ENCODE peak calls at places on chromosomes 6 and 20, in ten cellular contexts. B is AML-193; Q is GDM1; N is tibial nerve; L is Right ventricle myocardium superior; C is posterior cingulate gyrus; M is activated CD8-positive, alpha-beta memory T cell treated with anti-CD3 and anti-CD28 coated beads for 1 hour; U is germinal center; S is stimulated activated effector memory CD8-positive, alpha-beta T cell treated with anti-CD3 and anti-CD28 coated beads, Interleukin-12 subunit alpha, Interleukin-12 subunit beta, amount 100 ng/mL, for 72 hours; I is NCI-H460. O is an unnamed sample.
A peak's percentile ranks its signal among the peaks of the same experiment; 100 is the strongest.

GRCh38 chr6:148739822-148740128 is 7.1 kb upstream of the UST start:
- DNase-seq in S (no peak), C (no peak), B (no peak), I (no peak), L (no peak), N (no peak), M (no peak), U (no peak), Q (no peak), O (no peak)

GRCh38 chr6:147297663-147298313 is 93.6 kb downstream of the STXBP5 start:
- DNase-seq in Q (no peak), S (no peak), N (no peak), M (no peak), B (no peak), C (no peak), I (no peak), U (no peak), L (no peak), O (no peak)

GRCh38 chr20:32907886-32908285 is 49.2 kb downstream of the EFCAB8 start:
- DNase-seq in I (no peak), C (no peak), S (no peak), Q (no peak), B (no peak), M (no peak), L (no peak), U (no peak), N (no peak), O (no peak)

GRCh38 chr20:59765599-59766177 is 161.3 kb downstream of the PHACTR3 start:
- DNase-seq in C (no peak), Q (no peak), U (no peak), S (no peak), I (peak; percentile 33), M (no peak), B (peak; percentile 9), L (no peak), N (no peak), O (no peak)

GRCh38 chr6:17703256-17703694 is 3.5 kb downstream of the NUP153 start:
- DNase-seq in N (no peak), L (no peak), C (no peak), Q (peak; percentile 20), B (peak; percentile 76), M (no peak), S (no peak), U (peak; percentile 50), I (peak; percentile 20), O (peak; percentile 16)

GRCh38 chr20:13684566-13685222 is 46.0 kb upstream of the TASP1 start:
- DNase-seq in L (no peak), N (no peak), C (no peak), S (no peak), M (no peak), B (no peak), Q (peak; percentile 24), I (no peak), U (no peak), O (peak; percentile 69)

GRCh38 chr20:62742979-62743776 is 34.5 kb downstream of the NTSR1 start:
- DNase-seq in I (no peak), M (no peak), C (no peak), S (no peak), N (no peak), B (no peak), Q (no peak), L (peak; percentile 18), U (no peak), O (no peak)

GRCh38 chr20:33894798-33895197 is 83.7 kb downstream of the CHMP4B start:
- DNase-seq in C (no peak), M (no peak), I (no peak), B (no peak), Q (no peak), U (no peak), N (no peak), L (no peak), S (no peak), O (no peak)

GRCh38 chr6:75460636-75461035 is 33.0 kb downstream of the FILIP1 start:
- DNase-seq in M (no peak), L (no peak), U (no peak), I (no peak), Q (no peak), B (no peak), S (no peak), C (no peak), N (no peak), O (no peak)

GRCh38 chr6:13406781-13407180 is 78.4 kb upstream of the TBC1D7 start:
- DNase-seq in B (no peak), I (no peak), S (no peak), N (no peak), L (no peak), M (no peak), C (no peak), Q (no peak), U (no peak), O (no peak)

GRCh38 chr6:42988486-42989020 is 4.2 kb downstream of the PPP2R5D start:
- DNase-seq in N (peak; percentile 18), C (no peak), L (peak; percentile 43), I (no peak), M (no peak), Q (no peak), U (no peak), B (no peak), S (no peak), O (no peak)

GRCh38 chr6:144152334-144152900 is 2.1 kb downstream of the STX11 start:
- DNase-seq in B (peak; percentile 72), I (no peak), S (no peak), L (no peak), Q (no peak), U (no peak), M (no peak), C (no peak), N (no peak), O (no peak)

GRCh38 chr20:58228484-58229197 is at the start of gene ANKRD60:
- DNase-seq in N (no peak), L (no peak), U (no peak), C (no peak), M (peak; percentile 19), Q (no peak), B (no peak), S (no peak), I (no peak), O (no peak)

GRCh38 chr6:16999486-17000436 is 102.1 kb upstream of the STMND1 start:
- DNase-seq in U (no peak), L (no peak), S (no peak), B (no peak), N (no peak), M (no peak), I (no peak), Q (no peak), C (no peak), O (no peak)

GRCh38 chr6:36350681-36351091 is 14.0 kb upstream of the BNIP5 start:
- DNase-seq in N (no peak), Q (peak; percentile 23), S (no peak), I (no peak), C (no peak), U (no peak), M (no peak), B (no peak), L (no peak), O (no peak)

GRCh38 chr6:17218023-17218748 is 63.0 kb upstream of the RBM24 start:
- DNase-seq in B (no peak), U (no peak), M (no peak), C (no peak), Q (no peak), I (no peak), L (no peak), S (no peak), N (no peak), O (no peak)

GRCh38 chr6:29762051-29762450 is 38.8 kb downstream of the HLA-F start:
- DNase-seq in Q (no peak), I (no peak), C (no peak), U (no peak), L (no peak), B (no peak), S (peak; percentile 40), M (no peak), N (no peak), O (no peak)

GRCh38 chr6:110054664-110055386 is 76.7 kb downstream of the GPR6 start:
- DNase-seq in B (no peak), S (peak; percentile 35), N (no peak), Q (no peak), C (no peak), U (no peak), L (no peak), M (no peak), I (no peak), O (no peak)

GRCh38 chr20:32368930-32369329 is 10.8 kb downstream of the ASXL1 start:
- DNase-seq in L (no peak), N (no peak), C (no peak), U (no peak), B (no peak), Q (no peak), I (no peak), S (no peak), M (no peak), O (no peak)

GRCh38 chr6:138692058-138692977 is 81.3 kb upstream of the CCDC28A start:
- DNase-seq in N (peak; percentile 63), B (peak; percentile 65), Q (peak; percentile 58), S (peak; percentile 83), U (peak; percentile 90), C (peak; percentile 73), M (peak; percentile 30), L (peak; percentile 85), I (no peak), O (peak; percentile 66)

GRCh38 chr20:7716286-7716972 is 223.8 kb downstream of the HAO1 start:
- DNase-seq in M (no peak), S (no peak), Q (no peak), B (no peak), N (no peak), L (no peak), C (no peak), I (no peak), U (no peak), O (no peak)

GRCh38 chr20:34216382-34216742 is 24.9 kb upstream of the ASIP start:
- DNase-seq in L (no peak), B (no peak), Q (no peak), U (no peak), S (no peak), M (no peak), N (no peak), C (no peak), I (no peak), O (no peak)

GRCh38 chr6:153489479-153489878 is 358.4 kb upstream of the RGS17 start:
- DNase-seq in B (no peak), I (no peak), M (no peak), S (no peak), N (no peak), Q (no peak), L (no peak), C (no peak), U (no peak), O (no peak)

GRCh38 chr20:43508106-43508505 is 609 bp downstream of the L3MBTL1 start:
- DNase-seq in N (no peak), L (no peak), U (no peak), B (no peak), Q (no peak), M (no peak), C (no peak), I (no peak), S (no peak), O (no peak)

GRCh38 chr20:48683467-48684175 is 144.2 kb downstream of the PREX1 start:
- DNase-seq in B (no peak), M (no peak), I (no peak), C (no peak), Q (no peak), L (no peak), N (no peak), S (no peak), U (no peak), O (no peak)

GRCh38 chr6:38131527-38131965 is 312.0 kb downstream of the ZFAND3 start:
- DNase-seq in U (no peak), Q (no peak), L (no peak), N (peak; percentile 16), M (no peak), I (no peak), C (no peak), B (no peak), S (peak; percentile 56), O (no peak)

GRCh38 chr6:84967389-84967788 is 203.0 kb upstream of the TBX18 start:
- DNase-seq in S (no peak), L (no peak), U (no peak), C (no peak), B (peak; percentile 33), M (no peak), Q (no peak), I (peak; percentile 33), N (no peak), O (no peak)

GRCh38 chr6:19734519-19734918 is 102.7 kb upstream of the ID4 start:
- DNase-seq in L (no peak), B (no peak), Q (no peak), N (no peak), C (no peak), U (no peak), S (no peak), M (no peak), I (no peak), O (no peak)